ENCODE peak calls at places on chromosomes 3 and 15, in seven cellular contexts. One of them, this sample, is unnamed.

GRCh38 chr3:13078158-13078905 is 5.1 kb upstream of the IQSEC1 start:
- DNase-seq in fibroblast of pulmonary artery: no peak
- DNase-seq in MM.1S: no peak
- DNase-seq in astrocyte: no peak
- DNase-seq in coronary artery: no peak
- DNase-seq in lung: no peak
- DNase-seq in stomach: no peak
- DNase-seq in this sample: no peak

GRCh38 chr3:66592927-66593625 is 92.3 kb upstream of the LRIG1 start:
- DNase-seq in fibroblast of pulmonary artery: no peak
- DNase-seq in MM.1S: no peak
- DNase-seq in astrocyte: peak; percentile 84
- DNase-seq in coronary artery: no peak
- DNase-seq in lung: no peak
- DNase-seq in stomach: no peak
- DNase-seq in this sample: no peak

GRCh38 chr15:78046796-78047341 is 30.6 kb downstream of the TBC1D2B start:
- DNase-seq in fibroblast of pulmonary artery: no peak
- DNase-seq in MM.1S: no peak
- DNase-seq in astrocyte: no peak
- DNase-seq in coronary artery: no peak
- DNase-seq in lung: no peak
- DNase-seq in stomach: peak; percentile 36
- DNase-seq in this sample: no peak

GRCh38 chr3:27025718-27026117 is 343.5 kb downstream of the NEK10 start:
- DNase-seq in fibroblast of pulmonary artery: no peak
- DNase-seq in MM.1S: no peak
- DNase-seq in astrocyte: no peak
- DNase-seq in coronary artery: no peak
- DNase-seq in lung: no peak
- DNase-seq in stomach: no peak
- DNase-seq in this sample: no peak

GRCh38 chr3:196611761-196612483 is 27.6 kb upstream of the NRROS start:
- DNase-seq in fibroblast of pulmonary artery: peak; percentile 4
- DNase-seq in MM.1S: no peak
- DNase-seq in astrocyte: no peak
- DNase-seq in coronary artery: no peak
- DNase-seq in lung: no peak
- DNase-seq in stomach: no peak
- DNase-seq in this sample: no peak

GRCh38 chr3:186962445-186962844 is 32.1 kb downstream of the ST6GAL1 start:
- DNase-seq in fibroblast of pulmonary artery: no peak
- DNase-seq in MM.1S: no peak
- DNase-seq in astrocyte: no peak
- DNase-seq in coronary artery: no peak
- DNase-seq in lung: no peak
- DNase-seq in stomach: no peak
- DNase-seq in this sample: no peak

GRCh38 chr15:98800437-98801233 is 152.3 kb downstream of the IGF1R start:
- DNase-seq in fibroblast of pulmonary artery: peak; percentile 96
- DNase-seq in MM.1S: no peak
- DNase-seq in astrocyte: peak; percentile 72
- DNase-seq in coronary artery: peak; percentile 75
- DNase-seq in lung: peak; percentile 44
- DNase-seq in stomach: peak; percentile 48
- DNase-seq in this sample: no peak

GRCh38 chr3:53593611-53594010 is 99.2 kb downstream of the CACNA1D start:
- DNase-seq in fibroblast of pulmonary artery: no peak
- DNase-seq in MM.1S: no peak
- DNase-seq in astrocyte: no peak
- DNase-seq in coronary artery: peak; percentile 11
- DNase-seq in lung: no peak
- DNase-seq in stomach: no peak
- DNase-seq in this sample: no peak

GRCh38 chr3:193780371-193780770 is 187.4 kb downstream of the OPA1 start:
- DNase-seq in fibroblast of pulmonary artery: no peak
- DNase-seq in MM.1S: no peak
- DNase-seq in astrocyte: no peak
- DNase-seq in coronary artery: no peak
- DNase-seq in lung: no peak
- DNase-seq in stomach: no peak
- DNase-seq in this sample: no peak

GRCh38 chr3:156642750-156643728 is 31.4 kb upstream of the TIPARP start:
- DNase-seq in fibroblast of pulmonary artery: peak; percentile 33
- DNase-seq in MM.1S: no peak
- DNase-seq in astrocyte: no peak
- DNase-seq in coronary artery: no peak
- DNase-seq in lung: no peak
- DNase-seq in stomach: no peak
- DNase-seq in this sample: no peak

GRCh38 chr15:77454956-77455355 is 34.3 kb downstream of the HMG20A start:
- DNase-seq in fibroblast of pulmonary artery: no peak
- DNase-seq in MM.1S: no peak
- DNase-seq in astrocyte: no peak
- DNase-seq in coronary artery: no peak
- DNase-seq in lung: no peak
- DNase-seq in stomach: no peak
- DNase-seq in this sample: no peak

GRCh38 chr3:156483426-156483825 is 71.5 kb downstream of the SSR3 start:
- DNase-seq in fibroblast of pulmonary artery: peak; percentile 71
- DNase-seq in MM.1S: peak; percentile 97
- DNase-seq in astrocyte: peak; percentile 90
- DNase-seq in coronary artery: no peak
- DNase-seq in lung: no peak
- DNase-seq in stomach: no peak
- DNase-seq in this sample: no peak

GRCh38 chr15:101499863-101500713 is 10.6 kb upstream of the PCSK6 start:
- DNase-seq in fibroblast of pulmonary artery: no peak
- DNase-seq in MM.1S: peak; percentile 69
- DNase-seq in astrocyte: no peak
- DNase-seq in coronary artery: no peak
- DNase-seq in lung: no peak
- DNase-seq in stomach: peak; percentile 73
- DNase-seq in this sample: peak; percentile 62

GRCh38 chr3:17431004-17431403 is 311.4 kb downstream of the TBC1D5 start:
- DNase-seq in fibroblast of pulmonary artery: peak; percentile 72
- DNase-seq in MM.1S: peak; percentile 33
- DNase-seq in astrocyte: peak; percentile 19
- DNase-seq in coronary artery: no peak
- DNase-seq in lung: no peak
- DNase-seq in stomach: no peak
- DNase-seq in this sample: no peak

GRCh38 chr3:125118600-125118999 is 62.8 kb upstream of the HEG1 start:
- DNase-seq in fibroblast of pulmonary artery: no peak
- DNase-seq in MM.1S: no peak
- DNase-seq in astrocyte: no peak
- DNase-seq in coronary artery: no peak
- DNase-seq in lung: no peak
- DNase-seq in stomach: no peak
- DNase-seq in this sample: no peak

GRCh38 chr3:155153242-155154186 is 73.4 kb downstream of the MME start:
- DNase-seq in fibroblast of pulmonary artery: no peak
- DNase-seq in MM.1S: no peak
- DNase-seq in astrocyte: no peak
- DNase-seq in coronary artery: no peak
- DNase-seq in lung: no peak
- DNase-seq in stomach: no peak
- DNase-seq in this sample: no peak

GRCh38 chr3:106333911-106334618 is 465.3 kb upstream of the CBLB start:
- DNase-seq in fibroblast of pulmonary artery: peak; percentile 48
- DNase-seq in MM.1S: no peak
- DNase-seq in astrocyte: peak; percentile 93
- DNase-seq in coronary artery: no peak
- DNase-seq in lung: no peak
- DNase-seq in stomach: no peak
- DNase-seq in this sample: no peak

GRCh38 chr3:124396397-124396796 is 333.9 kb upstream of the UMPS start:
- DNase-seq in fibroblast of pulmonary artery: no peak
- DNase-seq in MM.1S: no peak
- DNase-seq in astrocyte: no peak
- DNase-seq in coronary artery: no peak
- DNase-seq in lung: no peak
- DNase-seq in stomach: no peak
- DNase-seq in this sample: no peak

GRCh38 chr15:43186003-43186353 is 775 bp downstream of the CCNDBP1 start:
- DNase-seq in fibroblast of pulmonary artery: no peak
- DNase-seq in MM.1S: peak; percentile 19
- DNase-seq in astrocyte: no peak
- DNase-seq in coronary artery: no peak
- DNase-seq in lung: no peak
- DNase-seq in stomach: no peak
- DNase-seq in this sample: no peak

GRCh38 chr3:132629928-132630327 is 29.7 kb downstream of the ACAD11 start:
- DNase-seq in fibroblast of pulmonary artery: peak; percentile 60
- DNase-seq in MM.1S: no peak
- DNase-seq in astrocyte: peak; percentile 80
- DNase-seq in coronary artery: no peak
- DNase-seq in lung: no peak
- DNase-seq in stomach: no peak
- DNase-seq in this sample: no peak

GRCh38 chr3:167837430-167837829 is 101.9 kb downstream of the SERPINI1 start:
- DNase-seq in fibroblast of pulmonary artery: peak; percentile 7
- DNase-seq in MM.1S: no peak
- DNase-seq in astrocyte: no peak
- DNase-seq in coronary artery: no peak
- DNase-seq in lung: no peak
- DNase-seq in stomach: no peak
- DNase-seq in this sample: no peak
- TF ChIP-seq CTCF in fibroblast of pulmonary artery: no peak
- TF ChIP-seq CTCF in MM.1S: no peak
- TF ChIP-seq CTCF in astrocyte: no peak
- TF ChIP-seq CTCF in coronary artery: no peak
- TF ChIP-seq CTCF in lung: no peak
- TF ChIP-seq CTCF in stomach: no peak
- TF ChIP-seq CTCF in this sample: no peak

GRCh38 chr15:90459368-90459767 is 70.4 kb upstream of the CRTC3 start:
- DNase-seq in fibroblast of pulmonary artery: peak; percentile 85
- DNase-seq in MM.1S: no peak
- DNase-seq in astrocyte: no peak
- DNase-seq in coronary artery: no peak
- DNase-seq in lung: no peak
- DNase-seq in stomach: no peak
- DNase-seq in this sample: no peak
- TF ChIP-seq CTCF in fibroblast of pulmonary artery: no peak
- TF ChIP-seq CTCF in MM.1S: no peak
- TF ChIP-seq CTCF in astrocyte: no peak
- TF ChIP-seq CTCF in coronary artery: no peak
- TF ChIP-seq CTCF in lung: no peak
- TF ChIP-seq CTCF in stomach: no peak
- TF ChIP-seq CTCF in this sample: no peak

GRCh38 chr15:87843312-87843711 is 413.2 kb downstream of the NTRK3 start:
- DNase-seq in fibroblast of pulmonary artery: no peak
- DNase-seq in MM.1S: no peak
- DNase-seq in astrocyte: no peak
- DNase-seq in coronary artery: no peak
- DNase-seq in lung: no peak
- DNase-seq in stomach: no peak
- DNase-seq in this sample: no peak
- TF ChIP-seq CTCF in fibroblast of pulmonary artery: no peak
- TF ChIP-seq CTCF in MM.1S: no peak
- TF ChIP-seq CTCF in astrocyte: no peak
- TF ChIP-seq CTCF in coronary artery: no peak
- TF ChIP-seq CTCF in lung: no peak
- TF ChIP-seq CTCF in stomach: no peak
- TF ChIP-seq CTCF in this sample: no peak

GRCh38 chr3:46076606-46077005 is 49.3 kb upstream of the XCR1 start:
- DNase-seq in fibroblast of pulmonary artery: peak; percentile 39
- DNase-seq in MM.1S: peak; percentile 72
- DNase-seq in astrocyte: no peak
- DNase-seq in coronary artery: no peak
- DNase-seq in lung: no peak
- DNase-seq in stomach: no peak
- DNase-seq in this sample: peak; percentile 2
- TF ChIP-seq CTCF in fibroblast of pulmonary artery: peak; percentile 37
- TF ChIP-seq CTCF in MM.1S: peak; percentile 63
- TF ChIP-seq CTCF in astrocyte: no peak
- TF ChIP-seq CTCF in coronary artery: no peak
- TF ChIP-seq CTCF in lung: peak; percentile 10
- TF ChIP-seq CTCF in stomach: no peak
- TF ChIP-seq CTCF in this sample: no peak

This sample was measured in osteocyte.